ENCODE peak calls at places on chromosomes 1 and 21, in four cellular contexts. J is pancreas, S is uterus, C is sigmoid colon. B is an unnamed sample.

GRCh38 chr1:12511516-12512468 is 106.2 kb downstream of the DHRS3 start:
- DNase-seq in J (no peak), S (no peak), C (peak; percentile 66), B (no peak)

GRCh38 chr1:117611894-117612481 is 6.1 kb downstream of the TENT5C start:
- DNase-seq in J (no peak), S (no peak), C (no peak), B (no peak)

GRCh38 chr1:162230096-162230495 is 146.6 kb downstream of the SPATA46 start:
- DNase-seq in J (peak; percentile 43), S (no peak), C (no peak), B (peak; percentile 39)

GRCh38 chr1:224114787-224115175 is 870 bp downstream of the FBXO28 start:
- DNase-seq in J (no peak), S (no peak), C (no peak), B (no peak)

GRCh38 chr1:110312188-110313121 is 26.7 kb upstream of the RBM15 start:
- DNase-seq in J (peak; percentile 87), S (peak; percentile 77), C (peak; percentile 89), B (peak; percentile 75)

GRCh38 chr1:42422672-42423236 is 33.1 kb downstream of the ZMYND12 start:
- DNase-seq in J (no peak), S (no peak), C (no peak), B (no peak)

GRCh38 chr1:65431111-65431705 is 10.7 kb downstream of the LEPR start:
- DNase-seq in J (no peak), S (no peak), C (no peak), B (no peak)

GRCh38 chr1:165883056-165883455 is 55.6 kb downstream of the UCK2 start:
- DNase-seq in J (no peak), S (no peak), C (no peak), B (no peak)

GRCh38 chr1:243763806-243764205 is 86.2 kb downstream of the AKT3 start:
- DNase-seq in J (no peak), S (no peak), C (no peak), B (no peak)

GRCh38 chr1:227753999-227754764 is 18.9 kb downstream of the SNAP47 start:
- DNase-seq in J (no peak), S (no peak), C (no peak), B (no peak)

GRCh38 chr1:30700528-30701265 is 22.7 kb downstream of the MATN1 start:
- DNase-seq in J (no peak), S (peak; percentile 78), C (peak; percentile 95), B (no peak)

GRCh38 chr1:89949991-89950624 is 44.8 kb upstream of the ZNF326 start:
- DNase-seq in J (no peak), S (no peak), C (no peak), B (no peak)

GRCh38 chr1:9615316-9616063 is 26.8 kb downstream of the TMEM201 start:
- DNase-seq in J (peak; percentile 48), S (peak; percentile 33), C (no peak), B (no peak)

GRCh38 chr1:182299728-182300581 is 91.6 kb downstream of the GLUL start:
- DNase-seq in J (peak; percentile 48), S (peak; percentile 25), C (peak; percentile 76), B (no peak)

GRCh38 chr1:94708811-94709210 is 111.3 kb upstream of the SLC44A3 start:
- DNase-seq in J (no peak), S (no peak), C (no peak), B (no peak)

GRCh38 chr1:167661527-167662436 is 31.8 kb downstream of the RCSD1 start:
- DNase-seq in J (no peak), S (no peak), C (no peak), B (no peak)

GRCh38 chr1:206555473-206555935 is 48.2 kb downstream of the RASSF5 start:
- DNase-seq in J (no peak), S (peak; percentile 59), C (no peak), B (no peak)

GRCh38 chr1:160707171-160708109 is 4.2 kb downstream of the CD48 start:
- DNase-seq in J (no peak), S (no peak), C (no peak), B (no peak)

GRCh38 chr1:153565529-153566374 is at the start of gene S100A2:
- DNase-seq in J (peak; percentile 34), S (peak; percentile 69), C (peak; percentile 84), B (peak; percentile 46)

GRCh38 chr1:103284270-103284669 is 175.9 kb upstream of the COL11A1 start:
- DNase-seq in J (no peak), S (no peak), C (no peak), B (no peak)

GRCh38 chr1:53365405-53366063 is 37.7 kb upstream of the LRP8 start:
- DNase-seq in J (no peak), S (peak; percentile 11), C (peak; percentile 54), B (no peak)

GRCh38 chr1:228016181-228016510 is 9.3 kb downstream of the WNT3A start:
- DNase-seq in J (no peak), S (no peak), C (no peak), B (no peak)

GRCh38 chr21:32297449-32297848 is 1.2 kb upstream of the MRAP start:
- DNase-seq in J (no peak), S (no peak), C (no peak), B (no peak)

GRCh38 chr1:217524787-217525520 is 105.9 kb downstream of the GPATCH2 start:
- DNase-seq in J (no peak), S (no peak), C (no peak), B (no peak)

GRCh38 chr1:1929639-1930545 is 10.8 kb upstream of the TMEM52 start:
- DNase-seq in J (no peak), S (no peak), C (no peak), B (no peak)

GRCh38 chr1:155968670-155969069 is 9.7 kb downstream of the ARHGEF2 start:
- DNase-seq in J (no peak), S (no peak), C (no peak), B (no peak)

GRCh38 chr1:89425056-89425455 is 61.2 kb downstream of the GBP6 start:
- DNase-seq in J (no peak), S (no peak), C (no peak), B (no peak)

GRCh38 chr1:3139451-3139852 is 70.4 kb downstream of the PRDM16 start:
- DNase-seq in J (peak; percentile 34), S (no peak), C (no peak), B (no peak)

GRCh38 chr1:70090875-70091274 is 114.5 kb downstream of the LRRC40 start:
- DNase-seq in J (no peak), S (no peak), C (no peak), B (no peak)

GRCh38 chr1:9766759-9767442 is 56.9 kb downstream of the CLSTN1 start:
- DNase-seq in J (no peak), S (no peak), C (no peak), B (no peak)

GRCh38 chr1:67566803-67567202 is 118.2 kb upstream of the GADD45A start:
- DNase-seq in J (no peak), S (no peak), C (no peak), B (no peak)

DNA sequence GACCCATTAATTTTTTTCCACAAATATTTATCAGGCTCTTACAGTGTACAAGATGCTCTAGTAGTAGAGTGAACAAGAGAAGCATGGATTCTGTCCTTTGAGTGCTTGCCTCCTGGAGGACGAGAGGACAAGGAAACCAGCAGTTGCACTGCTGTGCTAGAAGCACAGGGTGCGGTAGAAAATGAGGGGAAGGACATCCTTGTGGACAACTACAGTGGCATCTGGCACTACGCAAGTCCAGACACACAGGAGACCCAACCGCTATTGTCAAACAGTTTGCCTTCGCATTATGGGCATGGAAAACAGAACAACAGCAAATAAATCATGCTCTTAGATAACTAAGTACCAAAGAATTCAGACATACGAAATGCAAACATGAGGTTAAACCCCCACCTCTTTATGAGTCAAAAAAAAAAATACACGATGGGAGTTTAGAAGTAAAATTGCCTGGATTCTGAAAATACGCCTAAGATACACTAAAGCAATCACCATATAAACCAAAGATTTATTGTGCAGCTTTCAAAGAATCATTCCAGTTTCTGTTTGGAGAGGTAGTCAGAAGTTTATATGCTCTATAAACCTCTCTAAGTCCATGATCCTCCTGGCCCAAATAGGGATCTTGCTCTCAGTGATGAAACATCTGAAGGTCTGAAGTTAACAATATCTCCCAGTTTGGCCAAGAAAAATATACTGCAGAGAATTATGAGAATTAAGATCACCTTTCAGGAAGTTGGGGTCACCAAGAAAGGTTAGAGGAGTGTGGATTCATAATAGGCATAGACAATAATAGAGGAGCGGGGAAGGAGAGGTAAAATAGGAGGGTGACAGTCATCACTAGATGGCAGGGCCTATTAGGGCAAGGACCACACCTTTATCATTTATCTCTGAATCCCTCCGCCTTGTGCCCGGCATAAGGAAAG is 307.8 kb downstream of the NFIA start:
- DNase-seq in J (no peak), S (no peak), C (no peak), B (no peak)
- H3K27ac ChIP-seq in J (no peak overlapping the region), S (peak overlapping the region; percentile 12), C (no peak overlapping the region), B (no peak overlapping the region)

DNA sequence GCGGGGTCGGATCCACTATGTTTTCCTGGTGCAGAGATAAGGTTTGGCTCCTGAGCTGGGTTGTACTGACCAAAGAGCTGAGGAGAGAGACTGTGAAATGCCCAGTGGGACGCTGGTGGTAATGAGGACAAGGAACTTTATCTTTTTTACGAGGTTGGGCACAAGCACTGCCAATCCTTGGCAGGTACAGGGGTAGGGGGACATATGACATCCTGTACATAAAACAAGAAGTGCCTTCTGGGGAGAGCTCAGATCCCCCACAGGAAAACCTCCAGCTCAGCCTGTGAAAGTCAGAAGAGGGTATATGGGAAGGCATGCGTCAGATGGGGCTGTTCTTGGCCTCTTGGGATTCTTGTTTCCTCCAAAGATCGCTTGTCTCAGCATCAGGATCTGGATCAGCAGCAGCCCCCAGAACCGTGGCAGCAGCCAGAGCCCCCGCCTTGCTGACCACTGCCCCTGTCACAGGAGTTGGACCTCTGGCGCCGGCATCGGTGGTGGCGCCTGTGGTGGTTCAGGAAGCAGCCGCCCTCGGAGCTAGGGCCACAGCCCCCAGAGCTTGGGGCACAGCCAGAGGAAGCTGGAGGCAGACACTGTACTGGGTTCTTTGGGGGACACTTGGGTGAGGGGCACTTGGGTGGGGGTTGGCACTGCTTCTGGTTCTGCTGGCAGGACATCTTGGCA is 905 bp downstream of the LCE3E start:
- DNase-seq in J (no peak), S (no peak), C (no peak), B (no peak)
- H3K9me3 ChIP-seq in J (peaks cover 3% of the 10 kb centered on the region), S (no peaks in the 10 kb centered on the region), C (peaks cover 7% of the 10 kb centered on the region), B (no peaks in the 10 kb centered on the region)

DNA sequence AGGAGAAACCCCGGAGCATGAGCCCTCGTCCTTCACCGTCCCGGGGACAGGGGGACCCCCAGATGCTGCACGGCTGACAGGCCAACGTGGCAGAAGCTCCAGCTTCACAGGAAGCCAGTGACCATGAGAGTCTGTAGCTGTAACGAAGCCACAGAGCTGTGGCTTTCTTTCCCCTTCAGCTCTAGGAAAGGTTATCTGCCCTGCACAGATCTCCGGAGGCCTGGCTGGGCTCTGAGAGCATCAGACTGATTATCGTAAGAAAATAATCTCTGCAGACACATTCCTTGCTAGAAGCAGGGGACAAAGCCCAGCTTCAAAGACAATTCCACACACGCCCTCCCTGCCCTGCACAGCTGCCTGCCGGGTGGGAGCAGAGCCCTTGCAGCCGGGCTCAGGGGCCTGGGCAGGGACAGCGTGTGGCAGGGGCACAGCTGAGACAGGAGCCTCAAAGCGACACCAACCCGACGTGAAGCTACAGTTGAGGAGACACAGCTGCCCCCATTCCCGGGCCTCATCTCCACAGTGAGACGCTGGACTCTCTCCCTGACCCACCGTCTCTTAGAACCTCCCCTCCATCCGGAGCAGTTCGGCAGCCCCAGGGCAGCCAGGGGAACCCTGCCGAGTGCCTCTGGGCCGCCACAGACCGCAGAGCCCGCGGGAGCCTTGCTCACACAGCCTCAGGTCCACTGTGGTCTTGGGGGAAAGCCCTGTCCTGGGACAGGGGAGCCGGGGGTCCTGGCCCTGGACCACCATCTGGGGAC is 30.6 kb downstream of the POFUT2 start:
- DNase-seq in J (no peak), S (no peak), C (no peak), B (no peak)
- H3K27ac ChIP-seq in J (no peak overlapping the region), S (no peak overlapping the region), C (no peak overlapping the region), B (no peak overlapping the region)

GRCh38 chr1:247189981-247190798 is 18.4 kb upstream of the ZNF124 start:
- DNase-seq in J (no peak), S (no peak), C (no peak), B (no peak)

GRCh38 chr1:247193958-247194357 is 22.1 kb upstream of the ZNF124 start:
- DNase-seq in J (no peak), S (no peak), C (no peak), B (no peak)
- H3K9me3 ChIP-seq in J (no peaks in the 10 kb centered on the region), S (no peaks in the 10 kb centered on the region), C (peaks cover 24% of the 10 kb centered on the region), B (no peaks in the 10 kb centered on the region)

B was measured in prostate gland.